ENCODE peak calls at places on chromosomes 11 and 22, in four cellular contexts. T, G, J and R are unnamed samples.

GRCh38 chr11:118872403-118872821 is 11.3 kb upstream of the CXCR5 start:
- DNase-seq in T (no peak), G (no peak), J (no peak), R (no peak)

GRCh38 chr11:11010624-11011127 is 152.8 kb upstream of the ZBED5 start:
- DNase-seq in T (peak; percentile 4), G (peak; percentile 23), J (peak; percentile 25), R (peak; percentile 18)

GRCh38 chr22:45885941-45886395 is 91.0 kb downstream of the WNT7B start:
- DNase-seq in T (no peak), G (no peak), J (no peak), R (no peak)

GRCh38 chr22:39148727-39149535 is 3.5 kb downstream of the CBX7 start:
- DNase-seq in T (no peak), G (no peak), J (no peak), R (no peak)

GRCh38 chr22:29510542-29510941 is 30.5 kb downstream of the NEFH start:
- DNase-seq in T (no peak), G (no peak), J (no peak), R (no peak)

GRCh38 chr11:120667281-120667680 is 155.7 kb downstream of the GRIK4 start:
- DNase-seq in T (no peak), G (peak; percentile 51), J (peak; percentile 20), R (peak; percentile 16)

GRCh38 chr11:121055076-121055475 is 31.2 kb downstream of the TBCEL start:
- DNase-seq in T (no peak), G (no peak), J (no peak), R (no peak)

GRCh38 chr11:112627588-112628045 is 333.6 kb upstream of the NCAM1 start:
- DNase-seq in T (no peak), G (no peak), J (no peak), R (no peak)

GRCh38 chr11:980438-981365 is 55.0 kb downstream of the AP2A2 start:
- DNase-seq in T (peak; percentile 46), G (peak; percentile 57), J (no peak), R (no peak)

GRCh38 chr11:111395081-111395480 is 16.0 kb upstream of the POU2AF1 start:
- DNase-seq in T (no peak), G (no peak), J (no peak), R (no peak)

GRCh38 chr11:111393096-111393495 is 14.0 kb upstream of the POU2AF1 start:
- DNase-seq in T (no peak), G (no peak), J (no peak), R (no peak)

GRCh38 chr11:111392552-111392951 is 13.5 kb upstream of the POU2AF1 start:
- DNase-seq in T (no peak), G (no peak), J (no peak), R (no peak)

GRCh38 chr11:111393585-111393984 is 14.5 kb upstream of the POU2AF1 start:
- DNase-seq in T (no peak), G (no peak), J (no peak), R (no peak)

GRCh38 chr11:111395749-111396148 is 16.7 kb upstream of the POU2AF1 start:
- DNase-seq in T (no peak), G (no peak), J (no peak), R (no peak)
- H3K4me3 ChIP-seq in T (no peak overlapping the region), G (no peak overlapping the region), J (no peak overlapping the region), R (no peak overlapping the region)

GRCh38 chr11:129021295-129021694 is 78.6 kb upstream of the TP53AIP1 start:
- DNase-seq in T (no peak), G (no peak), J (no peak), R (peak; percentile 11)
- TF ChIP-seq CTCF in T (no peak), G (no peak), J (no peak), R (no peak)

DNA sequence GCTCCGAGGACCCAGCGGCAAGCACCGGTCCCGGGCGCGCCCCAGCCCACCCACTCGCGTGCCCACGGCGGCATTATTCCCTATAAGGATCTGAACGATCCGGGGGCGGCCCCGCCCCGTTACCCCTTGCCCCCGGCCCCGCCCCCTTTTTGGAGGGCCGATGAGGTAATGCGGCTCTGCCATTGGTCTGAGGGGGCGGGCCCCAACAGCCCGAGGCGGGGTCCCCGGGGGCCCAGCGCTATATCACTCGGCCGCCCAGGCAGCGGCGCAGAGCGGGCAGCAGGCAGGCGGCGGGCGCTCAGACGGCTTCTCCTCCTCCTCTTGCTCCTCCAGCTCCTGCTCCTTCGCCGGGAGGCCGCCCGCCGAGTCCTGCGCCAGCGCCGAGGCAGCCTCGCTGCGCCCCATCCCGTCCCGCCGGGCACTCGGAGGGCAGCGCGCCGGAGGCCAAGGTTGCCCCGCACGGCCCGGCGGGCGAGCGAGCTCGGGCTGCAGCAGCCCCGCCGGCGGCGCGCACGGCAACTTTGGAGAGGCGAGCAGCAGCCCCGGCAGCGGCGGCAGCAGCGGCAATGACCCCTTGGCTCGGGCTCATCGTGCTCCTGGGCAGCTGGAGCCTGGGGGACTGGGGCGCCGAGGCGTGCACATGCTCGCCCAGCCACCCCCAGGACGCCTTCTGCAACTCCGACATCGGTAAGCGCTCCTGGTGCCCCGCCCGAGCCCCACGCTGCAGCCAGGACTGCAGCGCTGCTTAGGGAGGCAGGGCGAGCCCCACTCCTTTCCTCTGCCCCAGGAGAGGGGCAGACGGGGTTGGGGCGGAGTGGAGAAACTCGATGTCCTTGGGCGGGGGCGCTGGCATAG is at the start of gene TIMP3:
- DNase-seq in T (peak; percentile 85), G (peak; percentile 82), J (peak; percentile 83), R (peak; percentile 61)
- H3K4me3 ChIP-seq in T (peak within 1 kb of the TSS; percentile 88), G (peak within 1 kb of the TSS; percentile 80), J (peak within 1 kb of the TSS; percentile 55), R (peak within 1 kb of the TSS; percentile 59)

GRCh38 chr11:43936081-43936480 is 6.4 kb upstream of the C11orf96 start:
- DNase-seq in T (no peak), G (no peak), J (peak; percentile 39), R (no peak)
- TF ChIP-seq CTCF in T (no peak), G (no peak), J (no peak), R (no peak)